ENCODE peak calls at places on chromosomes 7 and 10, in four cellular contexts. One of them, this sample, is unnamed.

GRCh38 chr10:127153166-127153565 is 43.2 kb downstream of the INSYN2A start:
- DNase-seq in K562: no peak
- DNase-seq in HepG2: no peak
- DNase-seq in GM12878: no peak
- DNase-seq in this sample: no peak

GRCh38 chr7:81127991-81128390 is 209.1 kb upstream of the SEMA3C start:
- DNase-seq in K562: no peak
- DNase-seq in HepG2: no peak
- DNase-seq in GM12878: no peak
- DNase-seq in this sample: no peak

GRCh38 chr10:50990568-50991495 is 83.5 kb upstream of the PRKG1 start:
- DNase-seq in K562: no peak
- DNase-seq in HepG2: no peak
- DNase-seq in GM12878: no peak
- DNase-seq in this sample: peak

GRCh38 chr7:74502216-74502891 is 48.6 kb downstream of the GTF2IRD1 start:
- DNase-seq in K562: no peak
- DNase-seq in HepG2: no peak
- DNase-seq in GM12878: no peak
- DNase-seq in this sample: no peak

GRCh38 chr10:43299579-43299978 is 32.7 kb upstream of the RASGEF1A start:
- DNase-seq in K562: no peak
- DNase-seq in HepG2: no peak
- DNase-seq in GM12878: no peak
- DNase-seq in this sample: no peak

GRCh38 chr10:60646966-60647796 is 131.1 kb upstream of the CDK1 start:
- DNase-seq in K562: peak
- DNase-seq in HepG2: peak
- DNase-seq in GM12878: peak
- DNase-seq in this sample: no peak

GRCh38 chr10:122142652-122143237 is 128.4 kb upstream of the BTBD16 start:
- DNase-seq in K562: peak
- DNase-seq in HepG2: no peak
- DNase-seq in GM12878: no peak
- DNase-seq in this sample: peak

GRCh38 chr10:115029452-115030375 is 63.5 kb upstream of the ATRNL1 start:
- DNase-seq in K562: no peak
- DNase-seq in HepG2: peak
- DNase-seq in GM12878: no peak
- DNase-seq in this sample: no peak

GRCh38 chr7:77697535-77697831 is 1.2 kb downstream of the RSBN1L start:
- DNase-seq in K562: no peak
- DNase-seq in HepG2: no peak
- DNase-seq in GM12878: no peak
- DNase-seq in this sample: no peak

GRCh38 chr10:93277360-93277759 is 203.7 kb downstream of the CYP26A1 start:
- DNase-seq in K562: no peak
- DNase-seq in HepG2: no peak
- DNase-seq in GM12878: no peak
- DNase-seq in this sample: no peak

GRCh38 chr10:62769574-62770242 is 34.8 kb upstream of the ADO start:
- DNase-seq in K562: peak
- DNase-seq in HepG2: no peak
- DNase-seq in GM12878: no peak
- DNase-seq in this sample: no peak

GRCh38 chr7:81534446-81534845 is 235.4 kb downstream of the HGF start:
- DNase-seq in K562: no peak
- DNase-seq in HepG2: no peak
- DNase-seq in GM12878: no peak
- DNase-seq in this sample: no peak

GRCh38 chr7:95718556-95719410 is 53.6 kb upstream of the DYNC1I1 start:
- DNase-seq in K562: no peak
- DNase-seq in HepG2: no peak
- DNase-seq in GM12878: no peak
- DNase-seq in this sample: no peak

GRCh38 chr7:30934732-30935568 is 23.3 kb downstream of the AQP1 start:
- DNase-seq in K562: no peak
- DNase-seq in HepG2: no peak
- DNase-seq in GM12878: no peak
- DNase-seq in this sample: no peak

GRCh38 chr10:132893090-132893489 is 49.3 kb downstream of the CFAP46 start:
- DNase-seq in K562: no peak
- DNase-seq in HepG2: no peak
- DNase-seq in GM12878: no peak
- DNase-seq in this sample: no peak

GRCh38 chr7:77326131-77326530 is 90.0 kb downstream of the GSAP start:
- DNase-seq in K562: no peak
- DNase-seq in HepG2: no peak
- DNase-seq in GM12878: no peak
- DNase-seq in this sample: no peak

GRCh38 chr10:50582766-50583762 is 40.7 kb downstream of the SGMS1 start:
- DNase-seq in K562: peak
- DNase-seq in HepG2: no peak
- DNase-seq in GM12878: no peak
- DNase-seq in this sample: no peak

GRCh38 chr10:102652170-102652926 is 8.1 kb downstream of the TRIM8 start:
- DNase-seq in K562: no peak
- DNase-seq in HepG2: no peak
- DNase-seq in GM12878: peak
- DNase-seq in this sample: no peak

GRCh38 chr7:124716894-124717293 is 48.7 kb downstream of the GPR37 start:
- DNase-seq in K562: no peak
- DNase-seq in HepG2: no peak
- DNase-seq in GM12878: no peak
- DNase-seq in this sample: no peak

GRCh38 chr7:34163956-34164355 is 258.6 kb downstream of the BMPER start:
- DNase-seq in K562: no peak
- DNase-seq in HepG2: no peak
- DNase-seq in GM12878: no peak
- DNase-seq in this sample: no peak

GRCh38 chr7:141374425-141374824 is 176.8 kb upstream of the AGK start:
- DNase-seq in K562: no peak
- DNase-seq in HepG2: no peak
- DNase-seq in GM12878: no peak
- DNase-seq in this sample: no peak

GRCh38 chr10:58280982-58281752 is 12.2 kb downstream of the CISD1 start:
- DNase-seq in K562: no peak
- DNase-seq in HepG2: no peak
- DNase-seq in GM12878: no peak
- DNase-seq in this sample: no peak

GRCh38 chr7:155773531-155773930 is 38.7 kb downstream of the SHH start:
- DNase-seq in K562: no peak
- DNase-seq in HepG2: no peak
- DNase-seq in GM12878: no peak
- DNase-seq in this sample: no peak

GRCh38 chr7:139811106-139811505 is 18.0 kb upstream of the TBXAS1 start:
- DNase-seq in K562: no peak
- DNase-seq in HepG2: no peak
- DNase-seq in GM12878: no peak
- DNase-seq in this sample: no peak

GRCh38 chr10:130555411-130555750 is 419.2 kb downstream of the GLRX3 start:
- DNase-seq in K562: no peak
- DNase-seq in HepG2: no peak
- DNase-seq in GM12878: no peak
- DNase-seq in this sample: no peak

GRCh38 chr7:131249483-131249882 is 78.2 kb upstream of the MKLN1 start:
- DNase-seq in K562: no peak
- DNase-seq in HepG2: no peak
- DNase-seq in GM12878: no peak
- DNase-seq in this sample: no peak

GRCh38 chr10:120426306-120426705 is 30.7 kb upstream of the PLPP4 start:
- DNase-seq in K562: no peak
- DNase-seq in HepG2: no peak
- DNase-seq in GM12878: no peak
- DNase-seq in this sample: no peak

GRCh38 chr10:127532659-127533058 is 16.4 kb upstream of the NPS start:
- DNase-seq in K562: no peak
- DNase-seq in HepG2: no peak
- DNase-seq in GM12878: no peak
- DNase-seq in this sample: no peak

GRCh38 chr7:91876391-91877133 is 3.9 kb downstream of the MTERF1 start:
- DNase-seq in K562: peak
- DNase-seq in HepG2: no peak
- DNase-seq in GM12878: no peak
- DNase-seq in this sample: no peak

GRCh38 chr7:4108951-4109350 is 573.1 kb upstream of the FOXK1 start:
- DNase-seq in K562: no peak
- DNase-seq in HepG2: no peak
- DNase-seq in GM12878: no peak
- DNase-seq in this sample: no peak

GRCh38 chr7:51133992-51134391 is 182.6 kb downstream of the COBL start:
- DNase-seq in K562: no peak
- DNase-seq in HepG2: no peak
- DNase-seq in GM12878: no peak
- DNase-seq in this sample: no peak

GRCh38 chr7:51129527-51130472 is 186.8 kb downstream of the COBL start:
- DNase-seq in K562: no peak
- DNase-seq in HepG2: no peak
- DNase-seq in GM12878: no peak
- DNase-seq in this sample: no peak

GRCh38 chr7:51135576-51135975 is 181.0 kb downstream of the COBL start:
- DNase-seq in K562: no peak
- DNase-seq in HepG2: no peak
- DNase-seq in GM12878: no peak
- DNase-seq in this sample: no peak

GRCh38 chr7:51128545-51129466 is 187.8 kb downstream of the COBL start:
- DNase-seq in K562: no peak
- DNase-seq in HepG2: no peak
- DNase-seq in GM12878: no peak
- DNase-seq in this sample: no peak

DNA sequence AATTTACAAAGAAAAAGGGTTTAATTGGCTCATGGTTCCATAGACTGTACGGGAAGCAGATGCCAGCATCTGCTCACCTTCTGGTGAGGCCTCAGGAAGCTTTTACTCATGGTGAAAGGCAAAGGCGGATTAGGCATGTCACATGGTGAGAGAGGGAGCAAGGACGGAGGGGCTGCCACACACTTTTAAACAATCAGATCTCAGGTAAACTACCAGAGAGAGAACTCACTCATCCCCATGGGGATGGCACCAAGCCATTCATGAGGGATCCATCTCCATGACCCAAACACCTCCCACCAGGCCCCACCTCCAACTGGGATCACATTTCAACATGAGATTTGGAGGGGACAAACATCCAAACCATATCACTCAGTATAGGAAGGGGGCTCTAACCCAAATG is 183.9 kb downstream of the COBL start:
- DNase-seq in K562: no peak
- DNase-seq in HepG2: no peak
- DNase-seq in GM12878: no peak
- DNase-seq in this sample: no peak
- TF ChIP-seq CBFB in K562: no peak
- TF ChIP-seq CBFB in HepG2: no peak
- TF ChIP-seq CBFB in GM12878: no peak
- TF ChIP-seq CBFB in this sample: no peak

GRCh38 chr7:150900675-150901074 is 48.4 kb downstream of the AOC1 start:
- DNase-seq in K562: peak
- DNase-seq in HepG2: no peak
- DNase-seq in GM12878: no peak
- DNase-seq in this sample: no peak

GRCh38 chr7:150897502-150898474 is 45.5 kb downstream of the AOC1 start:
- DNase-seq in K562: no peak
- DNase-seq in HepG2: no peak
- DNase-seq in GM12878: no peak
- DNase-seq in this sample: no peak

GRCh38 chr7:150895809-150896208 is 43.5 kb downstream of the AOC1 start:
- DNase-seq in K562: peak
- DNase-seq in HepG2: no peak
- DNase-seq in GM12878: no peak
- DNase-seq in this sample: no peak

GRCh38 chr7:150898475-150899011 is 46.2 kb downstream of the AOC1 start:
- DNase-seq in K562: peak
- DNase-seq in HepG2: peak
- DNase-seq in GM12878: no peak
- DNase-seq in this sample: peak

GRCh38 chr7:150896562-150897209 is 44.4 kb downstream of the AOC1 start:
- DNase-seq in K562: no peak
- DNase-seq in HepG2: no peak
- DNase-seq in GM12878: no peak
- DNase-seq in this sample: no peak
- TF ChIP-seq CBFB in K562: peak
- TF ChIP-seq CBFB in HepG2: no peak
- TF ChIP-seq CBFB in GM12878: no peak
- TF ChIP-seq CBFB in this sample: no peak

GRCh38 chr7:112252691-112253090 is 46.2 kb downstream of the ZNF277 start:
- DNase-seq in K562: no peak
- DNase-seq in HepG2: no peak
- DNase-seq in GM12878: no peak
- DNase-seq in this sample: no peak

GRCh38 chr7:112255388-112255720 is 48.9 kb downstream of the ZNF277 start:
- DNase-seq in K562: no peak
- DNase-seq in HepG2: no peak
- DNase-seq in GM12878: no peak
- DNase-seq in this sample: no peak

GRCh38 chr7:112254709-112255387 is 48.4 kb downstream of the ZNF277 start:
- DNase-seq in K562: no peak
- DNase-seq in HepG2: no peak
- DNase-seq in GM12878: no peak
- DNase-seq in this sample: no peak

GRCh38 chr7:112252141-112252540 is 45.6 kb downstream of the ZNF277 start:
- DNase-seq in K562: no peak
- DNase-seq in HepG2: no peak
- DNase-seq in GM12878: no peak
- DNase-seq in this sample: no peak

DNA sequence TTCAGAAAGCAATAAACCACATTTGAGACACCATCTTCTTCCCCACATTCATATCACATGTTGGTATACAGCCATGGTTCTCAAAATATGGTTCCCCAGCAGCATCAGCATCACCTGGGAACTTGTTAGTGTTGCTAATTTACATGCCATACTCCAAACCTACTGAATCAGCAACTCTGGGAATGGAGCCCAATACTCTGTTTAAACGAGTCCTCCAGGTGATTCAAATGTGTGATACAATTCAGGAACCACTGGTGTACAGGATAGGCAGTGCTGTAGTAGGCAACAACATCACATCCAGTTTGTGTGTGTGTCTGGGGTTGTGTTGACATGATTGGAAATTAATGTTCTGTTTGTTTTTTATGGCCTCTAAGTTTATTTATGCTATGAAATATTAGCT is 47.7 kb downstream of the ZNF277 start:
- DNase-seq in K562: no peak
- DNase-seq in HepG2: no peak
- DNase-seq in GM12878: no peak
- DNase-seq in this sample: no peak
- TF ChIP-seq CBFB in K562: no peak
- TF ChIP-seq CBFB in HepG2: no peak
- TF ChIP-seq CBFB in GM12878: no peak
- TF ChIP-seq CBFB in this sample: no peak

GRCh38 chr10:1425886-1426285 is 311.4 kb downstream of the ADARB2 start:
- DNase-seq in K562: no peak
- DNase-seq in HepG2: no peak
- DNase-seq in GM12878: peak
- DNase-seq in this sample: no peak
- TF ChIP-seq CBFB in K562: no peak
- TF ChIP-seq CBFB in HepG2: no peak
- TF ChIP-seq CBFB in GM12878: no peak
- TF ChIP-seq CBFB in this sample: no peak

GRCh38 chr10:124425227-124425962 is 6.7 kb upstream of the OAT start:
- DNase-seq in K562: no peak
- DNase-seq in HepG2: no peak
- DNase-seq in GM12878: no peak
- DNase-seq in this sample: no peak
- TF ChIP-seq CBFB in K562: no peak
- TF ChIP-seq CBFB in HepG2: no peak
- TF ChIP-seq CBFB in GM12878: no peak
- TF ChIP-seq CBFB in this sample: no peak

This sample was measured in WTC11.